ENCODE peak calls at places on chromosome 13, in five cellular contexts. D is ovary; G is GF-D8; F is naive B cell; N is activated CD4-positive, CD25-positive, alpha-beta regulatory T cell treated with anti-CD3 and anti-CD28 coated beads, Interleukin-2, amount 50 U/mL, for 16 hours. B is an unnamed sample.
A peak's percentile ranks its signal among the peaks of the same experiment; 100 is the strongest.

GRCh38 chr13:43629691-43630480 is 156.9 kb downstream of the ENOX1 start:
- DNase-seq in F (no peak), G (no peak), D (no peak), N (no peak), B (no peak)

GRCh38 chr13:77124423-77124822 is 97.5 kb upstream of the FBXL3 start:
- DNase-seq in N (no peak), D (no peak), G (no peak), F (no peak), B (no peak)

GRCh38 chr13:73082471-73082870 is 23.7 kb downstream of the KLF5 start:
- DNase-seq in D (no peak), F (no peak), N (no peak), G (no peak), B (no peak)

GRCh38 chr13:112333756-112334543 is 42.2 kb upstream of the SPACA7 start:
- DNase-seq in F (no peak), N (no peak), G (no peak), D (no peak), B (no peak)

GRCh38 chr13:36418022-36418805 is 14.1 kb upstream of the CCNA1 start:
- DNase-seq in D (no peak), N (no peak), G (peak; percentile 92), F (no peak), B (no peak)

GRCh38 chr13:24502567-24503375 is 9.8 kb downstream of the PARP4 start:
- DNase-seq in G (no peak), N (no peak), D (no peak), F (no peak), B (no peak)

GRCh38 chr13:42405665-42406390 is 133.9 kb downstream of the AKAP11 start:
- DNase-seq in D (no peak), G (no peak), F (no peak), N (no peak), B (no peak)

GRCh38 chr13:114071991-114072390 is 60.4 kb downstream of the RASA3 start:
- DNase-seq in F (no peak), G (no peak), N (no peak), D (no peak), B (no peak)

GRCh38 chr13:44758595-44759221 is 182.6 kb upstream of the TSC22D1 start:
- DNase-seq in N (no peak), D (no peak), F (no peak), G (no peak), B (no peak)

GRCh38 chr13:110445183-110445582 is 116.3 kb downstream of the RAB20 start:
- DNase-seq in D (no peak), F (no peak), G (peak; percentile 17), N (no peak), B (no peak)

GRCh38 chr13:48621056-48621455 is 32.7 kb upstream of the CYSLTR2 start:
- DNase-seq in N (no peak), D (no peak), G (no peak), F (no peak), B (no peak)

GRCh38 chr13:73970413-73971055 is 163.7 kb downstream of the KLF12 start:
- DNase-seq in F (no peak), G (no peak), D (no peak), N (no peak), B (no peak)

GRCh38 chr13:30466841-30467252 is 1.1 kb upstream of the HMGB1 start:
- DNase-seq in N (no peak), F (peak; percentile 52), D (no peak), G (peak; percentile 69), B (no peak)

GRCh38 chr13:83355042-83355441 is 527.2 kb downstream of the SLITRK1 start:
- DNase-seq in D (no peak), F (no peak), G (no peak), N (no peak), B (no peak)

GRCh38 chr13:48585456-48585840 is 52.6 kb upstream of the RCBTB2 start:
- DNase-seq in F (no peak), D (no peak), N (no peak), G (peak; percentile 84), B (peak; percentile 55)

GRCh38 chr13:34913040-34913439 is 29.0 kb upstream of the NBEA start:
- DNase-seq in D (no peak), N (no peak), G (no peak), F (no peak), B (no peak)

GRCh38 chr13:74289130-74289529 is 154.9 kb upstream of the KLF12 start:
- DNase-seq in G (no peak), F (no peak), D (no peak), N (no peak), B (no peak)

GRCh38 chr13:113074401-113074800 is 31.2 kb upstream of the F7 start:
- DNase-seq in F (no peak), N (no peak), D (no peak), G (no peak), B (no peak)

GRCh38 chr13:113538689-113539058 is 45.9 kb upstream of the TFDP1 start:
- DNase-seq in N (no peak), G (no peak), D (no peak), F (no peak), B (peak; percentile 61)

GRCh38 chr13:110536006-110536693 is 25.4 kb downstream of the RAB20 start:
- DNase-seq in G (peak; percentile 96), D (no peak), N (no peak), F (peak; percentile 42), B (peak; percentile 54)

GRCh38 chr13:44249439-44249838 is 124.2 kb upstream of the SERP2 start:
- DNase-seq in N (no peak), F (no peak), D (peak; percentile 40), G (no peak), B (peak; percentile 75)

GRCh38 chr13:107271226-107271625 is 703.3 kb upstream of the ARGLU1 start:
- DNase-seq in F (no peak), N (no peak), G (no peak), D (no peak), B (no peak)

GRCh38 chr13:48542581-48543341 is 9.9 kb upstream of the RCBTB2 start:
- DNase-seq in G (no peak), F (no peak), N (no peak), D (peak; percentile 64), B (peak; percentile 66)

GRCh38 chr13:26561636-26562537 is 4.4 kb downstream of the WASF3 start:
- DNase-seq in N (no peak), D (no peak), F (no peak), G (no peak), B (no peak)

B was measured in testis.